ENCODE peak calls at places on chromosomes 5 and 9, in four cellular contexts. One of them, this sample, is unnamed.

GRCh38 chr5:180333661-180334060 is 19.5 kb downstream of the GFPT2 start:
- DNase-seq in PC-3: peak
- DNase-seq in GM23338: no peak
- DNase-seq in OCI-LY7: no peak
- DNase-seq in this sample: no peak

GRCh38 chr5:136094913-136095641 is 37.6 kb upstream of the SMAD5 start:
- DNase-seq in OCI-LY7: no peak
- DNase-seq in PC-3: no peak
- DNase-seq in GM23338: no peak
- DNase-seq in this sample: no peak

GRCh38 chr5:150487199-150488061 is 20.5 kb upstream of the NDST1 start:
- DNase-seq in OCI-LY7: peak
- DNase-seq in GM23338: no peak
- DNase-seq in PC-3: peak
- DNase-seq in this sample: peak

GRCh38 chr5:103511554-103511885 is 51.1 kb downstream of the NUDT12 start:
- DNase-seq in OCI-LY7: no peak
- DNase-seq in PC-3: peak
- DNase-seq in GM23338: no peak
- DNase-seq in this sample: no peak

GRCh38 chr5:115381911-115382662 is 85.6 kb upstream of the CCDC112 start:
- DNase-seq in OCI-LY7: no peak
- DNase-seq in PC-3: no peak
- DNase-seq in GM23338: no peak
- DNase-seq in this sample: no peak

GRCh38 chr9:137912671-137913070 is 35.1 kb downstream of the CACNA1B start:
- DNase-seq in PC-3: no peak
- DNase-seq in OCI-LY7: no peak
- DNase-seq in GM23338: no peak
- DNase-seq in this sample: no peak

GRCh38 chr9:32698706-32699277 is 63.3 kb upstream of the TAF1L start:
- DNase-seq in OCI-LY7: no peak
- DNase-seq in PC-3: peak
- DNase-seq in GM23338: no peak
- DNase-seq in this sample: no peak

GRCh38 chr9:93125331-93125894 is 8.6 kb downstream of the NINJ1 start:
- DNase-seq in PC-3: no peak
- DNase-seq in OCI-LY7: no peak
- DNase-seq in GM23338: no peak
- DNase-seq in this sample: no peak

GRCh38 chr9:28056006-28056405 is 482.7 kb upstream of the C9orf72 start:
- DNase-seq in PC-3: no peak
- DNase-seq in OCI-LY7: no peak
- DNase-seq in GM23338: no peak
- DNase-seq in this sample: no peak

GRCh38 chr9:5230554-5230953 is 665 bp upstream of the INSL4 start:
- DNase-seq in OCI-LY7: no peak
- DNase-seq in GM23338: no peak
- DNase-seq in PC-3: peak
- DNase-seq in this sample: no peak

GRCh38 chr5:68049053-68049713 is 166.4 kb upstream of the PIK3R1 start:
- DNase-seq in PC-3: no peak
- DNase-seq in GM23338: no peak
- DNase-seq in OCI-LY7: no peak
- DNase-seq in this sample: no peak

DNA sequence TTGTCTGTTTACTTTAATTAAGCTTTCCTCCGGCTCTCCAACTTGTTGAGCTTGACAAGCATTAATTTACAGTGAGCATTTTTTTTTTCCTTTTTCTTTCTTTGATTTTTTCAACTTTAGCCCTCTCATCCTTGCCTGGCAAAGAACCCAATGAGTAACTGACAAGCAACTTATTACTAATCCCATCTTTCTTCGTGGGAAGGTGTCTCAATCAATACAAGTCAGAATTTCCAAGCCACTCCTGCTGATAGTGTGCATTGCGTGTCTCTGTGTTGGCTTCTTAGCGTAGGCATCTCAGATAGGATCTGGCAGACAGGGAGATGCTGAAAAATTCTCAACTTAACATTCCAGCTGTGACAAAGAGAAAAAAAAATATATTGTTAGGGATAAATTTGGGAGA is 527.7 kb upstream of the WWC1 start:
- DNase-seq in PC-3: peak
- DNase-seq in GM23338: no peak
- DNase-seq in OCI-LY7: no peak
- DNase-seq in this sample: no peak
- TF ChIP-seq EZH2phosphoT487 in PC-3: no peak
- TF ChIP-seq EZH2phosphoT487 in GM23338: no peak
- TF ChIP-seq EZH2phosphoT487 in OCI-LY7: no peak
- TF ChIP-seq EZH2phosphoT487 in this sample: no peak

GRCh38 chr5:78601622-78602314 is 46.8 kb downstream of the LHFPL2 start:
- DNase-seq in PC-3: peak
- DNase-seq in OCI-LY7: no peak
- DNase-seq in GM23338: no peak
- DNase-seq in this sample: no peak

GRCh38 chr5:78604693-78605092 is 43.9 kb downstream of the LHFPL2 start:
- DNase-seq in OCI-LY7: no peak
- DNase-seq in GM23338: no peak
- DNase-seq in PC-3: no peak
- DNase-seq in this sample: no peak

GRCh38 chr5:78600656-78601452 is 47.7 kb downstream of the LHFPL2 start:
- DNase-seq in PC-3: peak
- DNase-seq in OCI-LY7: no peak
- DNase-seq in GM23338: no peak
- DNase-seq in this sample: no peak

GRCh38 chr5:78603636-78604175 is 44.9 kb downstream of the LHFPL2 start:
- DNase-seq in OCI-LY7: no peak
- DNase-seq in GM23338: no peak
- DNase-seq in PC-3: no peak
- DNase-seq in this sample: no peak

DNA sequence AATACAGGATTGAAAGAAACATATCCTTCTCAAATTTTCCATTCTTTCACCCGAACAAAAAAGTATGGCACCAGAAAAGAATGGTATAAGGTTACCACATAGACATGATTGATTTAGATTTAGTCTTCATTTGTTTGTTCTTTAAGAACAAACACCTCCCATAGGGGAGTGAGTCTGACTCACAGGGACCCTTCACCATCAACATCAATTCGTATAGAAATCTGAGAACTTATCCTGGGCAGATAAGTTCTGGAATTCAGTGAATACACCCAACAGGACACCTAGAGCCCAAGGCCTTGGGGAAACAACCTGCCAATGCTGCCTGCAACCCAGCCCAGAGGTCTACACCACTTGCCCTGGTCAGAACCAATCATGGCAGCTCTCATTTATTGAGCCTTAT is 46.2 kb downstream of the LHFPL2 start:
- DNase-seq in PC-3: peak
- DNase-seq in OCI-LY7: no peak
- DNase-seq in GM23338: no peak
- DNase-seq in this sample: no peak
- TF ChIP-seq EZH2phosphoT487 in PC-3: no peak
- TF ChIP-seq EZH2phosphoT487 in OCI-LY7: no peak
- TF ChIP-seq EZH2phosphoT487 in GM23338: no peak
- TF ChIP-seq EZH2phosphoT487 in this sample: no peak

GRCh38 chr9:33734911-33735310 is 60.5 kb upstream of the PRSS3 start:
- DNase-seq in OCI-LY7: no peak
- DNase-seq in GM23338: no peak
- DNase-seq in PC-3: peak
- DNase-seq in this sample: no peak
- TF ChIP-seq EZH2phosphoT487 in OCI-LY7: no peak
- TF ChIP-seq EZH2phosphoT487 in GM23338: no peak
- TF ChIP-seq EZH2phosphoT487 in PC-3: no peak
- TF ChIP-seq EZH2phosphoT487 in this sample: no peak

GRCh38 chr5:40410939-40411635 is 268.6 kb upstream of the PTGER4 start:
- DNase-seq in PC-3: peak
- DNase-seq in OCI-LY7: no peak
- DNase-seq in GM23338: no peak
- DNase-seq in this sample: no peak

GRCh38 chr5:40413747-40414146 is 266.0 kb upstream of the PTGER4 start:
- DNase-seq in OCI-LY7: no peak
- DNase-seq in GM23338: no peak
- DNase-seq in PC-3: no peak
- DNase-seq in this sample: no peak

GRCh38 chr5:40414922-40415321 is 264.8 kb upstream of the PTGER4 start:
- DNase-seq in OCI-LY7: no peak
- DNase-seq in PC-3: no peak
- DNase-seq in GM23338: no peak
- DNase-seq in this sample: no peak

GRCh38 chr5:40416588-40416987 is 263.1 kb upstream of the PTGER4 start:
- DNase-seq in OCI-LY7: no peak
- DNase-seq in PC-3: no peak
- DNase-seq in GM23338: no peak
- DNase-seq in this sample: no peak

GRCh38 chr5:40416098-40416497 is 263.6 kb upstream of the PTGER4 start:
- DNase-seq in GM23338: no peak
- DNase-seq in OCI-LY7: no peak
- DNase-seq in PC-3: no peak
- DNase-seq in this sample: no peak
- TF ChIP-seq EZH2phosphoT487 in GM23338: no peak
- TF ChIP-seq EZH2phosphoT487 in OCI-LY7: no peak
- TF ChIP-seq EZH2phosphoT487 in PC-3: no peak
- TF ChIP-seq EZH2phosphoT487 in this sample: no peak

GRCh38 chr9:16090907-16091629 is 538.2 kb downstream of the CCDC171 start:
- DNase-seq in OCI-LY7: no peak
- DNase-seq in GM23338: no peak
- DNase-seq in PC-3: no peak
- DNase-seq in this sample: no peak

GRCh38 chr9:16092142-16092541 is 539.3 kb downstream of the CCDC171 start:
- DNase-seq in OCI-LY7: no peak
- DNase-seq in GM23338: no peak
- DNase-seq in PC-3: no peak
- DNase-seq in this sample: no peak

GRCh38 chr9:16092627-16093091 is 539.8 kb downstream of the CCDC171 start:
- DNase-seq in OCI-LY7: no peak
- DNase-seq in GM23338: no peak
- DNase-seq in PC-3: no peak
- DNase-seq in this sample: no peak
- TF ChIP-seq EZH2phosphoT487 in OCI-LY7: no peak
- TF ChIP-seq EZH2phosphoT487 in GM23338: no peak
- TF ChIP-seq EZH2phosphoT487 in PC-3: no peak
- TF ChIP-seq EZH2phosphoT487 in this sample: no peak

GRCh38 chr9:108282872-108283271 is 572.9 kb downstream of the ACTL7B start:
- DNase-seq in OCI-LY7: no peak
- DNase-seq in PC-3: peak
- DNase-seq in GM23338: peak
- DNase-seq in this sample: no peak
- TF ChIP-seq EZH2phosphoT487 in OCI-LY7: no peak
- TF ChIP-seq EZH2phosphoT487 in PC-3: no peak
- TF ChIP-seq EZH2phosphoT487 in GM23338: no peak
- TF ChIP-seq EZH2phosphoT487 in this sample: no peak

DNA sequence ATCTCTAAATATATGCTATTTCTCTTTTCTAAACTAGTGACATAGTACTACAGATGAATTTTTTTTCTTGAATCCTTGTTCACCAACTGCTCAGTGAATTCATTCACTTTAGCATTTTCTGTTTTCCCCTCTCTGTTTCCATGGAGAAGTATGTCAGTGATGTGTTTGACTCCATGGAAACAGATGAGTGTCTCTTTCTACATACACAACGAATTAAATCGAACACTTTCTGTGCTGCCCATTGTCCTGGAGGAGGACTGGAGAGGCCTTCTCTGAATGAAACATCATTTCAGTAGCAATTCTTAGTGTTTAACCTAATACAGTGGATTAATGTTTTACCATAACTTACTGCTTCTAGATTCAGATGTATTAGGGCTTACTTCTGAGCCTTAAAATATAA is 9.5 kb downstream of the INVS start:
- DNase-seq in PC-3: no peak
- DNase-seq in GM23338: no peak
- DNase-seq in OCI-LY7: no peak
- DNase-seq in this sample: no peak
- TF ChIP-seq EZH2phosphoT487 in PC-3: no peak
- TF ChIP-seq EZH2phosphoT487 in GM23338: no peak
- TF ChIP-seq EZH2phosphoT487 in OCI-LY7: no peak
- TF ChIP-seq EZH2phosphoT487 in this sample: no peak

This sample was measured in SK-N-SH.